ENCODE peak calls at places on chromosomes 5 and 9, in four cellular contexts. C is NAMALWA, V is NCI-H2081, R is mucosa of descending colon. G is an unnamed sample.

GRCh38 chr9:94212531-94212930 is 46.6 kb upstream of the ZNF169 start:
- DNase-seq in C (no peak), V (no peak), R (no peak), G (no peak)

GRCh38 chr9:137376386-137376785 is 46.6 kb downstream of the EXD3 start:
- DNase-seq in C (no peak), V (no peak), R (no peak), G (no peak)

GRCh38 chr5:155068616-155069100 is 55.1 kb downstream of the KIF4B start:
- DNase-seq in C (no peak), V (no peak), R (no peak), G (no peak)

GRCh38 chr5:141609044-141609443 is 9.8 kb downstream of the DIAPH1 start:
- DNase-seq in C (no peak), V (no peak), R (no peak), G (no peak)

GRCh38 chr5:126959188-126959587 is 71.2 kb downstream of the MARCHF3 start:
- DNase-seq in C (no peak), V (no peak), R (no peak), G (no peak)

GRCh38 chr5:73288803-73289720 is 116.1 kb downstream of the TMEM174 start:
- DNase-seq in C (no peak), V (peak), R (no peak), G (no peak)

GRCh38 chr9:84823426-84824271 is 154.1 kb downstream of the NTRK2 start:
- DNase-seq in C (no peak), V (no peak), R (peak), G (no peak)

GRCh38 chr5:107213025-107213424 is 457.7 kb downstream of the EFNA5 start:
- DNase-seq in C (no peak), V (no peak), R (no peak), G (no peak)

GRCh38 chr5:6730407-6730806 is 17.2 kb downstream of the TENT4A start:
- DNase-seq in C (no peak), V (no peak), R (peak), G (no peak)

GRCh38 chr9:111622626-111623025 is 8.5 kb upstream of the DNAJC25 start:
- DNase-seq in C (no peak), V (no peak), R (no peak), G (no peak)

GRCh38 chr9:18333157-18333556 is 140.8 kb upstream of the ADAMTSL1 start:
- DNase-seq in C (no peak), V (no peak), R (no peak), G (no peak)

GRCh38 chr5:1378866-1379659 is 34.2 kb upstream of the CLPTM1L start:
- DNase-seq in C (no peak), V (no peak), R (no peak), G (no peak)

G was measured in right lobe of liver.